ENCODE peak calls at places on chromosomes 6 and 20, in nine cellular contexts. F is osteoblast; K is heart right ventricle; S is lower lobe of right lung; M is CD8-positive, alpha-beta T cell; C is upper lobe of right lung; L is stomach; I is prostate gland; R is A673. O is an unnamed sample. For H3K4me1, the result is how much of the 10 kb centered on the place peaks cover.

GRCh38 chr6:28981391-28981832 is 23.7 kb downstream of the ZNF311 start:
- DNase-seq in F (peak), K (peak), S (no peak), M (peak), C (no peak), L (peak), I (peak), R (peak), O (no peak)

GRCh38 chr6:108260126-108260808 is 573 bp downstream of the SNX3 start:
- DNase-seq in F (peak), K (no peak), S (peak), M (peak), C (peak), L (peak), I (peak), R (peak), O (no peak)

GRCh38 chr20:15241696-15242095 is 904.3 kb upstream of the FLRT3 start:
- DNase-seq in F (no peak), K (no peak), S (no peak), M (no peak), C (no peak), L (no peak), I (no peak), R (no peak), O (no peak)

GRCh38 chr6:108752733-108753392 is 95.4 kb upstream of the ARMC2 start:
- DNase-seq in F (no peak), K (no peak), S (no peak), M (no peak), C (no peak), L (no peak), I (no peak), R (no peak), O (no peak)

GRCh38 chr6:148851683-148852556 is 105.1 kb downstream of the UST start:
- DNase-seq in F (no peak), K (no peak), S (no peak), M (no peak), C (no peak), L (peak), I (peak), R (no peak), O (no peak)

GRCh38 chr6:90319979-90320667 is 23.5 kb upstream of the BACH2 start:
- DNase-seq in F (no peak), K (no peak), S (no peak), M (no peak), C (no peak), L (no peak), I (no peak), R (no peak), O (no peak)

GRCh38 chr20:42380287-42380686 is 762.1 kb upstream of the CHD6 start:
- DNase-seq in F (no peak), K (no peak), S (no peak), M (no peak), C (no peak), L (no peak), I (no peak), R (no peak), O (no peak)

GRCh38 chr6:31977816-31978431 is 3.9 kb upstream of the C4A start:
- DNase-seq in F (no peak), K (no peak), S (no peak), M (no peak), C (no peak), L (no peak), I (no peak), R (no peak), O (no peak)

GRCh38 chr20:11094711-11095110 is 420.9 kb upstream of the JAG1 start:
- DNase-seq in F (no peak), K (no peak), S (no peak), M (no peak), C (no peak), L (no peak), I (no peak), R (no peak), O (no peak)

GRCh38 chr6:110609101-110609500 is 132.7 kb upstream of the SLC22A16 start:
- DNase-seq in F (no peak), K (no peak), S (no peak), M (no peak), C (no peak), L (no peak), I (no peak), R (no peak), O (no peak)

GRCh38 chr6:2179950-2180349 is 65.5 kb downstream of the GMDS start:
- DNase-seq in F (no peak), K (no peak), S (no peak), M (no peak), C (no peak), L (no peak), I (no peak), R (no peak), O (no peak)

GRCh38 chr20:4091332-4092135 is 76.2 kb upstream of the RNF24 start:
- DNase-seq in F (peak), K (peak), S (peak), M (peak), C (peak), L (peak), I (peak), R (peak), O (no peak)

GRCh38 chr20:40582531-40582930 is 106.5 kb downstream of the MAFB start:
- DNase-seq in F (no peak), K (no peak), S (no peak), M (no peak), C (no peak), L (no peak), I (no peak), R (no peak), O (no peak)

GRCh38 chr6:26743941-26744699 is 84.6 kb upstream of the ZNF322 start:
- DNase-seq in F (peak), K (no peak), S (no peak), M (no peak), C (no peak), L (no peak), I (no peak), R (no peak), O (no peak)

GRCh38 chr6:17865798-17866725 is 121.4 kb downstream of the KIF13A start:
- DNase-seq in F (peak), K (peak), S (no peak), M (no peak), C (no peak), L (peak), I (peak), R (no peak), O (peak)

GRCh38 chr20:37223053-37223452 is 38.6 kb downstream of the GHRH start:
- DNase-seq in F (peak), K (no peak), S (peak), M (no peak), C (no peak), L (no peak), I (no peak), R (peak), O (no peak)

GRCh38 chr6:34346175-34347119 is 46.0 kb downstream of the NUDT3 start:
- DNase-seq in F (no peak), K (no peak), S (no peak), M (no peak), C (no peak), L (no peak), I (no peak), R (no peak), O (no peak)

GRCh38 chr6:93825950-93826349 is 406.6 kb upstream of the EPHA7 start:
- DNase-seq in F (no peak), K (no peak), S (no peak), M (no peak), C (no peak), L (no peak), I (no peak), R (no peak), O (no peak)

GRCh38 chr20:25195962-25196700 is 619 bp downstream of the ENTPD6 start:
- DNase-seq in F (peak), K (peak), S (peak), M (no peak), C (no peak), L (peak), I (peak), R (peak), O (no peak)

GRCh38 chr6:158629376-158630221 is 14.9 kb downstream of the DYNLT1 start:
- DNase-seq in F (no peak), K (no peak), S (no peak), M (peak), C (peak), L (peak), I (no peak), R (no peak), O (no peak)

GRCh38 chr6:50661636-50662035 is 51.7 kb upstream of the TFAP2D start:
- DNase-seq in F (no peak), K (no peak), S (no peak), M (no peak), C (no peak), L (no peak), I (no peak), R (no peak), O (no peak)

GRCh38 chr6:35259946-35260626 is 551 bp downstream of the ZNF76 start:
- DNase-seq in F (no peak), K (peak), S (peak), M (peak), C (peak), L (peak), I (peak), R (peak), O (peak)

GRCh38 chr6:135182120-135182992 is 1.2 kb downstream of the MYB start:
- DNase-seq in F (peak), K (peak), S (peak), M (peak), C (peak), L (peak), I (no peak), R (peak), O (no peak)

GRCh38 chr6:31572041-31572911 is at the start of gene LTA:
- DNase-seq in F (peak), K (no peak), S (no peak), M (peak), C (no peak), L (no peak), I (no peak), R (no peak), O (no peak)

GRCh38 chr6:3202999-3203696 is 24.3 kb downstream of the TUBB2B start:
- DNase-seq in F (no peak), K (no peak), S (no peak), M (no peak), C (no peak), L (no peak), I (no peak), R (no peak), O (no peak)

GRCh38 chr20:53294804-53295203 is 298.8 kb downstream of the ZNF217 start:
- DNase-seq in F (no peak), K (no peak), S (no peak), M (no peak), C (no peak), L (no peak), I (no peak), R (no peak), O (no peak)

GRCh38 chr20:53296451-53297153 is 297.0 kb downstream of the ZNF217 start:
- DNase-seq in F (no peak), K (no peak), S (no peak), M (no peak), C (no peak), L (no peak), I (no peak), R (no peak), O (no peak)

GRCh38 chr20:53287357-53288042 is 306.1 kb downstream of the ZNF217 start:
- DNase-seq in F (no peak), K (no peak), S (no peak), M (no peak), C (no peak), L (no peak), I (no peak), R (no peak), O (no peak)

GRCh38 chr20:53292347-53292746 is 301.3 kb downstream of the ZNF217 start:
- DNase-seq in F (no peak), K (no peak), S (no peak), M (no peak), C (no peak), L (no peak), I (no peak), R (no peak), O (no peak)

GRCh38 chr20:53291548-53291947 is 302.1 kb downstream of the ZNF217 start:
- DNase-seq in F (no peak), K (no peak), S (no peak), M (no peak), C (no peak), L (no peak), I (no peak), R (peak), O (no peak)
- TF ChIP-seq CTCF in F (peak), K (no peak), S (no peak), M (no peak), C (peak), L (no peak), I (no peak), R (peak), O (no peak)

GRCh38 chr6:11366183-11366933 is 133.9 kb upstream of the NEDD9 start:
- DNase-seq in F (no peak), K (no peak), S (no peak), M (peak), C (no peak), L (no peak), I (no peak), R (no peak), O (no peak)
- H3K4me1 ChIP-seq in F (under half), K (half or more), S (half or more), M (under half), C (half or more), L (under half), I (under half), R (under half), O (under half)

DNA sequence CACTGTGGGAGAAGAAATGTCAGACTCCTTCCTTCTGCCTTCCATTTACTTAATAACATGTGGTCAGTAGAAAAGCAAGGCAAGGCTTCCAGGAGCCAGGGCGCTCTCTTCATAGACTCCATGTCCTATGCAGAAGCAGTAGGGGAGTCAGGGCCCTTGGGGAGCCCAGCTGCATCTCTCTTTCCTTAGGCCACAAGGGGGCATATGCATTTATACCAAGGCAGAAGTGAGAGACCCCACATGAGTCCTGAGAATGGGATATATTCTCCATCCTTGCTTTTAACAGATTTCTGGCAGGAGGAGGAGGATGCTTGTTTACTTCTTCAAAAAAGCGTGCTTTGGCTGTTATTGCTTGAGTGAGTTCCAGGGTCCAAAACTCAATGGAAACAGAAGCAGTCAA is 198.5 kb downstream of the HIVEP2 start:
- DNase-seq in F (no peak), K (no peak), S (no peak), M (peak), C (no peak), L (no peak), I (no peak), R (peak), O (no peak)
- TF ChIP-seq CTCF in F (peak), K (peak), S (peak), M (peak), C (peak), L (no peak), I (no peak), R (peak), O (peak)

DNA sequence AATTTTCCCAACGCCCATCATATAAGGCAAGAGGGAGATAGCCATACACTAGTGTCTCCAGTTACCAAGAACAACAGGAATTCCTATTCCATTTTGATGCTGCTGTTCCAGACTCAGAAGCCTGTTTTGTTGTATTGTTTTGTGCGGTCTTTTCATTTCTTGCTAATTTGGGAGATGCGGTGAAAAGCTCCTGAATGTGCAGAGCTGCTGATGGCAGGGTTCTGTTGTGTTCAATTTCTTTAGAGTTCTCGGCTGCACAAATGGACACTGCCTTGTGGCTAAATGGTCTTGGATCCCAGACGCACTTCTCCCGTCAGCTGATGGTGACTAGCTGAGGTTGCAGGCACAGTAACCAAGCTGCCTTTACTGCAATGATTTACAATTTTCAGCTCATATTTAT is 159.2 kb downstream of the JARID2 start:
- DNase-seq in F (no peak), K (no peak), S (no peak), M (no peak), C (no peak), L (no peak), I (no peak), R (no peak), O (no peak)
- H3K4me1 ChIP-seq in F (under half), K (half or more), S (under half), M (under half), C (under half), L (under half), I (under half), R (half or more), O (under half)

GRCh38 chr6:9539231-9539755 is 875.6 kb downstream of the TFAP2A start:
- DNase-seq in F (no peak), K (no peak), S (no peak), M (no peak), C (no peak), L (peak), I (no peak), R (no peak), O (no peak)

GRCh38 chr6:9537381-9537780 is 877.5 kb downstream of the TFAP2A start:
- DNase-seq in F (no peak), K (no peak), S (no peak), M (no peak), C (no peak), L (no peak), I (no peak), R (peak), O (no peak)

GRCh38 chr6:9543649-9544048 is 871.2 kb downstream of the TFAP2A start:
- DNase-seq in F (no peak), K (no peak), S (no peak), M (no peak), C (no peak), L (no peak), I (no peak), R (peak), O (no peak)

GRCh38 chr6:9540126-9540525 is 874.7 kb downstream of the TFAP2A start:
- DNase-seq in F (peak), K (no peak), S (no peak), M (no peak), C (no peak), L (no peak), I (no peak), R (no peak), O (no peak)

GRCh38 chr6:9540534-9541126 is 874.2 kb downstream of the TFAP2A start:
- DNase-seq in F (peak), K (no peak), S (no peak), M (no peak), C (no peak), L (no peak), I (peak), R (peak), O (no peak)
- TF ChIP-seq CTCF in F (peak), K (peak), S (peak), M (no peak), C (peak), L (no peak), I (peak), R (peak), O (peak)

GRCh38 chr20:50341050-50341449 is 150.4 kb downstream of the CEBPB start:
- DNase-seq in F (no peak), K (no peak), S (no peak), M (no peak), C (no peak), L (no peak), I (no peak), R (no peak), O (no peak)
- H3K4me1 ChIP-seq in F (under half), K (under half), S (half or more), M (under half), C (under half), L (under half), I (under half), R (under half), O (under half)

GRCh38 chr6:112877134-112878100 is 530.3 kb downstream of the RFPL4B start:
- DNase-seq in F (peak), K (no peak), S (no peak), M (no peak), C (no peak), L (no peak), I (no peak), R (peak), O (no peak)
- TF ChIP-seq CTCF in F (peak), K (no peak), S (no peak), M (no peak), C (no peak), L (no peak), I (no peak), R (peak), O (no peak)

GRCh38 chr6:125156496-125156895 is 2.9 kb downstream of the TPD52L1 start:
- DNase-seq in F (no peak), K (no peak), S (no peak), M (no peak), C (no peak), L (no peak), I (no peak), R (no peak), O (no peak)

GRCh38 chr6:125154184-125155135 is 887 bp downstream of the TPD52L1 start:
- DNase-seq in F (peak), K (peak), S (peak), M (no peak), C (peak), L (no peak), I (peak), R (peak), O (no peak)

GRCh38 chr6:125155344-125155743 is 1.8 kb downstream of the TPD52L1 start:
- DNase-seq in F (no peak), K (no peak), S (no peak), M (no peak), C (no peak), L (no peak), I (peak), R (no peak), O (no peak)

GRCh38 chr6:125151715-125152114 is 1.9 kb upstream of the TPD52L1 start:
- DNase-seq in F (no peak), K (no peak), S (no peak), M (no peak), C (no peak), L (no peak), I (no peak), R (no peak), O (no peak)

GRCh38 chr6:125153541-125154183 is at the start of gene TPD52L1:
- DNase-seq in F (peak), K (peak), S (peak), M (peak), C (peak), L (peak), I (peak), R (peak), O (no peak)
- H3K4me1 ChIP-seq in F (under half), K (under half), S (under half), M (under half), C (under half), L (under half), I (under half), R (under half), O (under half)

GRCh38 chr20:63230800-63231268 is 4.9 kb upstream of the BIRC7 start:
- DNase-seq in F (peak), K (peak), S (no peak), M (no peak), C (no peak), L (peak), I (peak), R (peak), O (no peak)
- TF ChIP-seq CTCF in F (peak), K (peak), S (peak), M (no peak), C (peak), L (no peak), I (peak), R (peak), O (no peak)